ENCODE peak calls at places on chromosome 14, in six cellular contexts. C is Panc1, N is GM06990, B is hepatocyte, P is cardiac muscle cell, L is IMR-90. U is an unnamed sample. For H3K36me3, the result is how much of the 10 kb centered on the place peaks cover.

GRCh38 chr14:57656853-57657252 is 163.2 kb upstream of the CCDC198 start:
- DNase-seq in N (no peak), P (no peak), C (no peak), L (no peak), B (no peak), U (no peak)

GRCh38 chr14:75939200-75939599 is 42.6 kb downstream of the TGFB3 start:
- DNase-seq in P (no peak), B (no peak), L (no peak), C (no peak), N (no peak), U (no peak)

GRCh38 chr14:60002819-60003492 is 83.0 kb downstream of the LRRC9 start:
- DNase-seq in C (no peak), L (no peak), B (peak), P (peak), N (no peak), U (no peak)

GRCh38 chr14:24289649-24290283 is 9.8 kb downstream of the DHRS1 start:
- DNase-seq in N (no peak), C (no peak), P (no peak), L (no peak), B (no peak), U (no peak)

GRCh38 chr14:37195327-37195726 is 2.4 kb upstream of the MIPOL1 start:
- DNase-seq in N (no peak), C (no peak), L (peak), P (no peak), B (no peak), U (no peak)

GRCh38 chr14:36510078-36510799 is 9.8 kb downstream of the NKX2-1 start:
- DNase-seq in P (no peak), L (no peak), B (peak), N (no peak), C (no peak), U (no peak)

GRCh38 chr14:49250109-49250508 is 336.1 kb downstream of the RPS29 start:
- DNase-seq in P (no peak), L (peak), N (no peak), B (no peak), C (no peak), U (no peak)

GRCh38 chr14:89139404-89140247 is 277.4 kb downstream of the FOXN3 start:
- DNase-seq in C (no peak), P (no peak), N (no peak), L (no peak), B (no peak), U (no peak)

GRCh38 chr14:53619625-53620324 is 336.9 kb downstream of the BMP4 start:
- DNase-seq in C (no peak), B (no peak), N (no peak), L (peak), P (no peak), U (peak)

GRCh38 chr14:24258548-24259265 is 4.3 kb downstream of the TGM1 start:
- DNase-seq in L (no peak), P (no peak), C (no peak), B (no peak), N (no peak), U (no peak)

GRCh38 chr14:50060871-50061663 is 55.3 kb downstream of the VCPKMT start:
- DNase-seq in L (peak), C (no peak), B (peak), P (no peak), N (peak), U (peak)

GRCh38 chr14:100369019-100369418 is 45.9 kb downstream of the SLC25A47 start:
- DNase-seq in P (no peak), B (no peak), L (no peak), C (no peak), N (no peak), U (no peak)

GRCh38 chr14:55245657-55246268 is 25.5 kb upstream of the FBXO34 start:
- DNase-seq in C (peak), B (peak), P (peak), N (no peak), L (peak), U (no peak)

GRCh38 chr14:39423793-39424192 is 8.4 kb downstream of the FBXO33 start:
- DNase-seq in P (no peak), L (no peak), N (no peak), C (no peak), B (no peak), U (no peak)

GRCh38 chr14:91417983-91418386 is 365 bp upstream of the CCDC88C start:
- DNase-seq in B (peak), P (no peak), L (no peak), N (peak), C (no peak), U (no peak)

GRCh38 chr14:90105756-90106155 is 44.0 kb downstream of the KCNK13 start:
- DNase-seq in L (no peak), C (no peak), N (no peak), P (no peak), B (no peak), U (no peak)

GRCh38 chr14:88849717-88850116 is 25.3 kb downstream of the TTC8 start:
- DNase-seq in B (no peak), N (no peak), C (no peak), L (no peak), P (no peak), U (no peak)

GRCh38 chr14:58426819-58427288 is 477 bp downstream of the TIMM9 start:
- DNase-seq in C (no peak), B (peak), N (peak), P (peak), L (peak), U (peak)

GRCh38 chr14:54182419-54183040 is 214.3 kb upstream of the CDKN3 start:
- DNase-seq in N (no peak), B (no peak), L (peak), P (no peak), C (no peak), U (no peak)

GRCh38 chr14:78446807-78447206 is 276.6 kb downstream of the NRXN3 start:
- DNase-seq in L (no peak), B (peak), C (no peak), N (no peak), P (peak), U (no peak)

GRCh38 chr14:100641274-100641860 is 54.1 kb upstream of the BEGAIN start:
- DNase-seq in P (no peak), L (no peak), N (no peak), C (no peak), B (no peak), U (no peak)

DNA sequence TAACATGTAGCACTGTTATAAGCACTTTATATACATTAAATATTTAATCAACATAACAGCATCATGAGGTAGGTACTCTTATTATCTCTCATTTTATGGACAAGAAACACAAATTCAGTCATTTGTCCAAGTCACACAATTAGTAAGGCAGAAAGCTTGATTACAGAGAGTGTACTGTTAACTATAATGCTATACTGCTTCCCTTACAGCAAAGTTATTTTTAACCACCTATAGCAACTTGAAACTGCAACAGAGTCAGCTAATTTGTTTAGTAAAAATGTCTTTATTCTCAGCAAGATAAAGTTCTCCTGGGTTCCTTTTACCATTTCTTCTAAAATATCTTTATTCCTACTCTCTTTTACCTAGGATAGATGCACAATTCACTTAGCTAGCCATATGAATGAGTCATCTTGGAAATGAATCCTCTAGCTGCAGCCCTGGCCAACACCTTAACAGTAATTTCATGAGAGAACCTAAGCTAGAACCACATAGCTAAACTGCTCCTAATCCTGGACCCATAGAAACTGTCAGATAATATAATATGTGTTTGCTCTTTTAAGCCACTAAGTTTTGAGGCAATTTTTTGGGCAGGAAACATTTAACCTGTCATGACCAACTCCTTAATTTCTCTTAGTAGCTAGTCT is 90.2 kb upstream of the HECTD1 start:
- DNase-seq in N (no peak), C (no peak), L (peak), B (no peak), P (no peak), U (no peak)
- H3K36me3 ChIP-seq in N (under half), C (under half), L (under half), B (under half), P (under half), U (under half)

GRCh38 chr14:22900088-22900799 is 17.2 kb downstream of the REM2 start:
- DNase-seq in P (peak), C (no peak), B (peak), L (peak), N (no peak), U (no peak)

GRCh38 chr14:22896351-22896750 is 13.3 kb downstream of the REM2 start:
- DNase-seq in L (no peak), C (no peak), B (no peak), N (no peak), P (no peak), U (no peak)

GRCh38 chr14:22897357-22897756 is 14.3 kb downstream of the REM2 start:
- DNase-seq in C (no peak), P (no peak), N (no peak), L (no peak), B (no peak), U (no peak)

GRCh38 chr14:22896760-22897159 is 13.7 kb downstream of the REM2 start:
- DNase-seq in L (no peak), B (no peak), C (no peak), N (no peak), P (no peak), U (no peak)

DNA sequence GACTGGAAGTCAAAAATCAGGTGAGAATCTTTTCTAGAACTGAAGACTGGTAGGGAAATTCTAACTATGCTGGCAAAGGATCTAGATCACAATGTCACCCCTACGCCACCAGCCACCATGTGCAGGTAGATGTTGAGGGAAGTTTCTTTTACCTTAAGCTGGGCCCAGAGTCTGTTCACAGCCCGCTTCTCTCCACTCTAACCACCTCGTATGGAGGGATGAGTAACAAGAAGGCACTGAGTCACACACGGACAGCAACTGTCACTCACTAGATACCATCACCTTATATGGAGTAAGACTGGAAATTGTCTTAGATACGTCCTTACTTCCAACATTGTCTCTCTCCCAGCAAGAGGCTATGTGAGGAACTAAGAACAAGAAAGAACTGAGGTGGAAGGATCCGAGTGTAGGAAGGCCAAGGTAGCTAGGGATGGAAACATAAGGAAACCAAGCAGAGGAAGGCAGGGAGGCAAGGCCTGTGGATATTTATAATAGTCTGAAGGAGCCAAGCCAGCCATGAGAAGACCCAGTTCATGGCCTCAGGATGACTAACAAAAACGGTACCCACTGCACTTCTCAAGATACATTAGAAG is 15.4 kb downstream of the REM2 start:
- DNase-seq in N (no peak), L (peak), P (no peak), B (no peak), C (no peak), U (peak)
- H3K36me3 ChIP-seq in N (under half), L (under half), P (under half), B (under half), C (under half), U (under half)

GRCh38 chr14:102951034-102951433 is 28.6 kb downstream of the AMN start:
- DNase-seq in L (no peak), C (no peak), N (no peak), B (no peak), P (no peak), U (no peak)
- H3K36me3 ChIP-seq in L (half or more), C (under half), N (under half), B (under half), P (under half), U (under half)

GRCh38 chr14:45198551-45198950 is 54.5 kb downstream of the MIS18BP1 start:
- DNase-seq in B (no peak), L (peak), N (no peak), C (no peak), P (no peak), U (no peak)

GRCh38 chr14:45199246-45199645 is 53.8 kb downstream of the MIS18BP1 start:
- DNase-seq in C (no peak), N (no peak), B (no peak), L (peak), P (no peak), U (no peak)

GRCh38 chr14:45204241-45204640 is 48.8 kb downstream of the MIS18BP1 start:
- DNase-seq in P (no peak), C (no peak), B (no peak), N (no peak), L (no peak), U (no peak)

GRCh38 chr14:45201908-45202307 is 51.1 kb downstream of the MIS18BP1 start:
- DNase-seq in N (peak), P (peak), L (no peak), B (peak), C (no peak), U (no peak)
- H3K36me3 ChIP-seq in N (under half), P (under half), L (under half), B (under half), C (under half), U (under half)

GRCh38 chr14:105010106-105010505 is 10.8 kb downstream of the CDCA4 start:
- DNase-seq in L (no peak), N (no peak), B (no peak), P (no peak), C (no peak), U (no peak)
- H3K36me3 ChIP-seq in L (under half), N (under half), B (under half), P (under half), C (under half), U (under half)

DNA sequence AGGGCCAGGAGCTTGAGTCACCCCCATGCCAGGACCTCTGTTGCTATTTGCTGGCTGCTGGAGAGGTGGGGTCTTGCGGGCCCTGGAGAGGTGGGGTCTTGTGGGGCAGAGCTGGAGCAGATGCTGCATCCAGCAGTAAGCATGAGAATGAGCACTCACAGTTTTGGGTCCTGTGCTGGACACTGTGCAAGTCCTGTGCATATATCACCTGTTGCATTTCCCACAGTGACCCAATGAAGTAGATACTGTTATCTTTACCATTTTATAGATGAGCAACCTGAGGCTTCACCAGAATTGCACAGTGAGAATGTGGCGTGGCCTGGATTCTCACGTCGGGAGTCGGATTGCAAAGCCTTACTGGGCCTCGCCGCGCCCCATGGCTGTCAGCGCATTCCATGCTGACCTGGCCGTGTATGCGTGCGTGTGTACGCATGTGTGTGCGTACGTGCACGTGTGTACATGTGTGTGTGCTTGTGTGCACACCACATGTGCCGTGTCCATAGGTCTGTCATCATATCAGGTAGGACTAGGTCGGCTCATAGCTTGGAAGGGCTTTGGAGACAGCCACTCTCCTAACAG is 12.0 kb downstream of the COA8 start:
- DNase-seq in N (no peak), B (no peak), P (no peak), C (no peak), L (no peak), U (no peak)
- H3K36me3 ChIP-seq in N (under half), B (under half), P (under half), C (under half), L (under half), U (under half)